ENCODE peak calls at places on chromosomes 16 and 17, in eight cellular contexts. L is NCI-H460; V is NCI-H2081; H is Karpas-422; Q is cardiac muscle cell; O is substantia nigra; K is activated CD8-positive, alpha-beta memory T cell treated with anti-CD3 and anti-CD28 coated beads for 48 hours; S is endothelial cell of umbilical vein. N is an unnamed sample.

GRCh38 chr16:84334058-84334457 is 34.3 kb upstream of the ATP2C2 start:
- DNase-seq in S (no peak), K (no peak), V (no peak), O (no peak), Q (no peak), L (no peak), H (no peak), N (no peak)

GRCh38 chr16:85416267-85417109 is 196.6 kb upstream of the GSE1 start:
- DNase-seq in O (no peak), V (peak; percentile 86), L (peak; percentile 25), S (no peak), Q (peak; percentile 47), K (peak; percentile 59), H (peak; percentile 93), N (no peak)

GRCh38 chr17:77319211-77320031 is 178.7 kb downstream of the SEC14L1 start:
- DNase-seq in H (peak; percentile 67), O (peak; percentile 43), L (peak; percentile 84), Q (no peak), S (no peak), V (no peak), K (no peak), N (peak; percentile 74)

GRCh38 chr17:78360371-78361226 is 722 bp upstream of the SOCS3 start:
- DNase-seq in H (peak; percentile 94), S (peak; percentile 84), V (peak; percentile 90), O (peak; percentile 82), L (peak; percentile 89), Q (peak; percentile 95), K (peak; percentile 99), N (peak; percentile 53)

GRCh38 chr16:69240336-69240735 is 53.4 kb downstream of the SNTB2 start:
- DNase-seq in O (no peak), L (no peak), H (no peak), Q (no peak), V (no peak), S (no peak), K (no peak), N (no peak)

GRCh38 chr17:49971848-49972485 is 3.0 kb downstream of the DLX4 start:
- DNase-seq in H (no peak), S (no peak), V (no peak), K (no peak), L (no peak), Q (peak; percentile 23), O (no peak), N (no peak)

GRCh38 chr16:49464877-49465504 is 91.4 kb downstream of the C16orf78 start:
- DNase-seq in V (no peak), K (no peak), S (no peak), H (peak; percentile 63), L (no peak), O (no peak), Q (peak; percentile 51), N (no peak)

GRCh38 chr17:35030780-35031179 is 32.7 kb downstream of the RFFL start:
- DNase-seq in O (no peak), L (no peak), S (no peak), Q (no peak), K (no peak), H (no peak), V (no peak), N (no peak)

GRCh38 chr17:49110504-49110903 is 22.1 kb upstream of the B4GALNT2 start:
- DNase-seq in V (no peak), O (no peak), H (no peak), Q (no peak), L (no peak), K (no peak), S (no peak), N (no peak)

GRCh38 chr16:83473926-83474660 is 333.7 kb upstream of the HSBP1 start:
- DNase-seq in H (no peak), K (no peak), S (no peak), Q (no peak), L (no peak), V (no peak), O (no peak), N (no peak)

GRCh38 chr17:50423553-50424159 is 2.4 kb upstream of the ACSF2 start:
- DNase-seq in S (peak; percentile 83), L (no peak), H (peak; percentile 67), O (no peak), V (no peak), Q (no peak), K (no peak), N (peak; percentile 35)

GRCh38 chr17:71224824-71225575 is 895.8 kb upstream of the SOX9 start:
- DNase-seq in V (peak; percentile 80), K (no peak), O (no peak), S (no peak), Q (no peak), H (no peak), L (no peak), N (no peak)

GRCh38 chr16:51624083-51624775 is 473.2 kb upstream of the SALL1 start:
- DNase-seq in L (no peak), S (no peak), Q (no peak), K (no peak), O (no peak), V (no peak), H (no peak), N (no peak)

N was measured in foreskin melanocyte.